ENCODE peak calls at places on chromosomes 7 and 10, in five cellular contexts. N is IMR-90, H is K562, W is HepG2, O is GM12878. V is an unnamed sample.

GRCh38 chr10:59741048-59741447 is 12.2 kb downstream of the MRLN start:
- DNase-seq in N (no peak), H (no peak), W (no peak), O (no peak), V (no peak)

GRCh38 chr7:149558149-149558861 is 60.7 kb upstream of the ZNF746 start:
- DNase-seq in N (peak; percentile 76), H (no peak), W (no peak), O (no peak), V (no peak)

GRCh38 chr10:60044221-60044620 is 137.9 kb upstream of the CCDC6 start:
- DNase-seq in N (peak; percentile 51), H (no peak), W (no peak), O (no peak), V (no peak)

GRCh38 chr7:18408461-18408860 is 87.1 kb upstream of the HDAC9 start:
- DNase-seq in N (peak; percentile 90), H (no peak), W (no peak), O (no peak), V (no peak)

GRCh38 chr10:101956105-101956504 is 99.9 kb downstream of the ARMH3 start:
- DNase-seq in N (no peak), H (no peak), W (no peak), O (no peak), V (no peak)

GRCh38 chr7:122305475-122306319 is 1.1 kb upstream of the FEZF1 start:
- DNase-seq in N (no peak), H (no peak), W (no peak), O (no peak), V (no peak)

GRCh38 chr7:158273138-158273651 is 314.4 kb downstream of the PTPRN2 start:
- DNase-seq in N (no peak), H (no peak), W (no peak), O (no peak), V (peak; percentile 63)

GRCh38 chr7:112371721-112372120 is 78.5 kb upstream of the IFRD1 start:
- DNase-seq in N (peak; percentile 17), H (no peak), W (no peak), O (no peak), V (no peak)

GRCh38 chr7:101426303-101427011 is 63.8 kb downstream of the COL26A1 start:
- DNase-seq in N (no peak), H (no peak), W (no peak), O (no peak), V (no peak)

GRCh38 chr10:11724938-11725776 is 17.0 kb upstream of the ECHDC3 start:
- DNase-seq in N (peak; percentile 79), H (peak; percentile 81), W (peak; percentile 80), O (peak; percentile 60), V (peak; percentile 78)

GRCh38 chr10:37794305-37794976 is 63.0 kb downstream of the ZNF248 start:
- DNase-seq in N (no peak), H (no peak), W (peak; percentile 6), O (no peak), V (no peak)

GRCh38 chr7:102455596-102455995 is 9.1 kb downstream of the ALKBH4 start:
- DNase-seq in N (no peak), H (no peak), W (no peak), O (no peak), V (no peak)

GRCh38 chr10:11017575-11018425 is at the start of gene CELF2:
- DNase-seq in N (no peak), H (peak; percentile 12), W (no peak), O (no peak), V (peak; percentile 67)

GRCh38 chr10:33195608-33196376 is 138.7 kb downstream of the NRP1 start:
- DNase-seq in N (peak; percentile 44), H (no peak), W (peak; percentile 99), O (no peak), V (no peak)

GRCh38 chr7:45225560-45226335 is 68.2 kb downstream of the RAMP3 start:
- DNase-seq in N (no peak), H (no peak), W (no peak), O (no peak), V (no peak)

GRCh38 chr7:74033372-74034311 is 5.7 kb downstream of the ELN start:
- DNase-seq in N (no peak), H (peak; percentile 45), W (no peak), O (no peak), V (peak; percentile 97)
- TF ChIP-seq MXI1 in N (no peak), H (no peak), W (no peak), O (no peak), V (peak; percentile 58)

GRCh38 chr10:27359792-27360320 is 119.3 kb upstream of the ACBD5 start:
- DNase-seq in N (no peak), H (no peak), W (no peak), O (no peak), V (no peak)

GRCh38 chr10:27360581-27361172 is 120.1 kb upstream of the ACBD5 start:
- DNase-seq in N (peak; percentile 58), H (peak; percentile 86), W (peak; percentile 64), O (peak; percentile 62), V (peak; percentile 71)

GRCh38 chr10:27356738-27357137 is 116.1 kb upstream of the ACBD5 start:
- DNase-seq in N (no peak), H (no peak), W (no peak), O (no peak), V (no peak)

GRCh38 chr10:27355918-27356573 is 115.4 kb upstream of the ACBD5 start:
- DNase-seq in N (no peak), H (no peak), W (no peak), O (no peak), V (no peak)
- TF ChIP-seq CTCF in N (no peak), H (no peak), W (peak; percentile 26), O (peak; percentile 7), V (no peak)

GRCh38 chr7:13333351-13333750 is 645.9 kb downstream of the ARL4A start:
- DNase-seq in N (no peak), H (no peak), W (no peak), O (no peak), V (no peak)

DNA sequence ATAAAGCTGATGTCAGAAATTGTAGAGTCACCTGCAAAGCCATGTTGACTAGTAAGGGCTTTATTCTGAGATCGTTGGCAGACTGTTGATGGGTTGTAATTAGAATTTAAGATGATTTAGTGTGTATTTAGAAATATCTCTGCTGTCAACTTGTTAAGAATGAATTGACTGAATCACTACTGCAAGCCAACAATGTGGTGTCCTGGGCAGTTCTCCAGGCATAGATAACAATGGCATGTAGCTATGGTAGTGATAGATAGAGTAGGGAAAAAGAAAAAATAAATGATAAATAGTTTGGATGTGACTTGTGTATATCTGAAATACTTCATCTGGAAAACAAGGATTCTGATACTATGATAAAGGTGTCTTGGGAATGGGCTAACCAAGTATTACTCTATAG is 640.2 kb downstream of the ARL4A start:
- DNase-seq in N (peak; percentile 1), H (no peak), W (no peak), O (no peak), V (no peak)
- TF ChIP-seq RFX5 in N (no peak), H (no peak), W (no peak), O (no peak), V (no peak)

GRCh38 chr10:91617073-91617580 is 15.7 kb downstream of the PPP1R3C start:
- DNase-seq in N (peak; percentile 94), H (no peak), W (no peak), O (no peak), V (no peak)
- TF ChIP-seq MXI1 in N (no peak), H (no peak), W (no peak), O (no peak), V (no peak)

DNA sequence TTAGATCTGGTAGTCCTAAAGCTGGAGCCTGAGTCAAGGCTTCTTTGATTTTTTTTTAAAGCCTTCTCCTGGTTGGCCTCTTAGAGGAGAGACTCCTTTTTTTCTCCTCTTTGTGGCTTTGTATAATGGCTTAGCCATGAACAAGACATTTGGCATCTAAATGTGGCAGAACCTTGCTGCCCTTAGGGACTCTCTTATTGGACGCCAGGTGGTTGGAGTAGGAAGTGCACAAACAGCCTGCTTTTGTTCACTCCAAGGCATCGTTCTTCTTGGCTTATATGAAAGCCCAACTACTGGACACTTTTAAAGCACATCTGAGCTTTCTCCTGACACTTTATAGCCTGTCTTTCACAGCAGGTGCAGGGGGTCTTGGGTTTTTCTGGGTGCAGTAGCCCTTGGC is 25.0 kb downstream of the ZPBP start:
- DNase-seq in N (no peak), H (peak; percentile 2), W (peak; percentile 12), O (no peak), V (no peak)
- TF ChIP-seq CTCF in N (no peak), H (no peak), W (peak; percentile 6), O (peak; percentile 34), V (peak; percentile 53)

GRCh38 chr10:107072786-107073185 is 91.7 kb downstream of the SORCS1 start:
- DNase-seq in N (no peak), H (no peak), W (no peak), O (no peak), V (peak; percentile 53)
- TF ChIP-seq RFX5 in N (no peak), H (no peak), W (no peak), O (no peak), V (no peak)

GRCh38 chr7:151735186-151735853 is 141.6 kb downstream of the PRKAG2 start:
- DNase-seq in N (no peak), H (no peak), W (no peak), O (no peak), V (no peak)
- TF ChIP-seq MXI1 in N (no peak), H (no peak), W (no peak), O (no peak), V (no peak)

DNA sequence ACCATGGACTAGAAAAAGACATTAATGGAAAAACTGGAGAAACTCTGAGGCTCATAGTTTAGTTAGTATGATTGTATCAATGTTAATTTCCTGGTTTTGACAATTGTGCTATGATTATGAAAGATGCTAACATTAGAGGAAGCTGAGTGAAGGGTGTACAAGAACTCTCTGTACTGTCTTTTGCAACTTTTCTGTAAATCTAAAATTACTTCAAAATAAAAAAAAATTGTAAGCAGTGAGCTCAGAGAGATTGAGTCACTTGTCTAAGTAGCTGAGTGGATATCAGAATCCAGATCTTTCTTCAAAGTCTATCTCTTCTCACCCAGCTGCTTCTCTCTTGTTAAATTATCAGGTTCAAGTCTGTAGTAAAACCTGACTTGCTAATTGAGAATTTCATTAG is 181.1 kb downstream of the PLCE1 start:
- DNase-seq in N (peak; percentile 7), H (no peak), W (no peak), O (no peak), V (no peak)
- TF ChIP-seq CTCF in N (no peak), H (no peak), W (no peak), O (no peak), V (no peak)

GRCh38 chr7:71566991-71567390 is 435.0 kb downstream of the GALNT17 start:
- DNase-seq in N (no peak), H (no peak), W (no peak), O (no peak), V (no peak)

GRCh38 chr7:71558806-71559205 is 426.9 kb downstream of the GALNT17 start:
- DNase-seq in N (no peak), H (no peak), W (no peak), O (no peak), V (no peak)

GRCh38 chr7:71559214-71559613 is 427.3 kb downstream of the GALNT17 start:
- DNase-seq in N (no peak), H (no peak), W (no peak), O (no peak), V (no peak)

GRCh38 chr7:71566376-71566775 is 434.4 kb downstream of the GALNT17 start:
- DNase-seq in N (no peak), H (no peak), W (no peak), O (no peak), V (no peak)

GRCh38 chr7:71563276-71563675 is 431.3 kb downstream of the GALNT17 start:
- DNase-seq in N (no peak), H (no peak), W (no peak), O (no peak), V (no peak)
- TF ChIP-seq RFX5 in N (no peak), H (no peak), W (no peak), O (no peak), V (no peak)